ENCODE peak calls at places on chromosomes 4 and X, in eight cellular contexts. W is iPS DF 6.9; X is stimulated activated naive B cell treated with anti-CD40 and anti-IgM and Interleukin-4, amounts not matched to agents 10 μg/mL and 1 μg/mL and 100 μg/mL, for 72 hours; A is stimulated activated CD8-positive, alpha-beta memory T cell treated with anti-CD3 and anti-CD28 coated beads, Interleukin-7, amount 100 ng/mL, for 48 hours; U is lung; G is epithelial cell of esophagus; N is NCI-H69; D is NCI-H526. C is an unnamed sample.

GRCh38 chrX:143455045-143455444 is 62.2 kb downstream of the SPANXN3 start:
- DNase-seq in U (no peak), W (no peak), N (peak; percentile 67), X (no peak), D (no peak), G (no peak), A (no peak), C (peak; percentile 19)

GRCh38 chr4:129384974-129385373 is 289.0 kb downstream of the C4orf33 start:
- DNase-seq in A (no peak), G (peak; percentile 91), X (no peak), N (peak; percentile 32), D (no peak), W (no peak), U (no peak), C (no peak)

GRCh38 chr4:156475322-156475721 is 496.3 kb downstream of the PDGFC start:
- DNase-seq in X (no peak), N (peak; percentile 1), A (no peak), D (peak; percentile 16), W (no peak), U (no peak), G (peak; percentile 78), C (peak; percentile 65)

GRCh38 chrX:139762400-139763183 is 54.6 kb upstream of the MCF2 start:
- DNase-seq in A (no peak), N (no peak), G (no peak), W (no peak), U (no peak), X (no peak), D (no peak), C (no peak)

GRCh38 chr4:37684154-37684553 is 2.0 kb downstream of the RELL1 start:
- DNase-seq in D (no peak), X (no peak), A (no peak), W (no peak), U (no peak), G (no peak), N (no peak), C (no peak)

GRCh38 chrX:36909584-36909983 is 98.6 kb upstream of the FAM47C start:
- DNase-seq in D (no peak), W (no peak), N (no peak), A (no peak), U (no peak), G (no peak), X (no peak), C (peak; percentile 27)

GRCh38 chr4:145035494-145036136 is 62.4 kb downstream of the ANAPC10 start:
- DNase-seq in U (no peak), N (no peak), G (no peak), A (no peak), X (no peak), D (no peak), W (no peak), C (no peak)

GRCh38 chr4:115834441-115834840 is 721.0 kb upstream of the NDST4 start:
- DNase-seq in X (no peak), W (no peak), A (no peak), G (peak; percentile 82), U (no peak), N (peak; percentile 32), D (no peak), C (no peak)

GRCh38 chr4:104279744-104280143 is 214.9 kb downstream of the CXXC4 start:
- DNase-seq in D (no peak), N (no peak), U (no peak), X (no peak), G (no peak), W (no peak), A (no peak), C (no peak)